ENCODE peak calls at places on chromosomes 12 and 14, in four cellular contexts. S is WTC11, C is T-cell, G is NCI-H345. L is an unnamed sample.

GRCh38 chr14:21068521-21069387 is 1.4 kb upstream of the ARHGEF40 start:
- DNase-seq in S (peak), C (peak), G (peak), L (peak)

GRCh38 chr14:69049675-69050074 is 70.6 kb upstream of the ACTN1 start:
- DNase-seq in S (no peak), C (no peak), G (no peak), L (no peak)

GRCh38 chr12:122276242-122276641 is 9.9 kb upstream of the VPS33A start:
- DNase-seq in S (no peak), C (no peak), G (no peak), L (no peak)

GRCh38 chr14:103067231-103067954 is 10.0 kb upstream of the CDC42BPB start:
- DNase-seq in S (no peak), C (no peak), G (no peak), L (no peak)

GRCh38 chr14:79809849-79810612 is 401.3 kb downstream of the DIO2 start:
- DNase-seq in S (no peak), C (no peak), G (peak), L (no peak)

GRCh38 chr14:25406818-25407217 is 356.9 kb upstream of the STXBP6 start:
- DNase-seq in S (peak), C (no peak), G (peak), L (peak)

GRCh38 chr12:10867381-10867780 is 16.7 kb downstream of the PRH1 start:
- DNase-seq in S (no peak), C (no peak), G (no peak), L (no peak)

GRCh38 chr12:32698285-32698684 is 19.2 kb downstream of the DNM1L start:
- DNase-seq in S (no peak), C (no peak), G (peak), L (peak)

GRCh38 chr12:57756406-57757341 is 1.8 kb downstream of the MARCHF9 start:
- DNase-seq in S (peak), C (peak), G (no peak), L (peak)

GRCh38 chr14:85252011-85252410 is 277.9 kb upstream of the FLRT2 start:
- DNase-seq in S (no peak), C (no peak), G (no peak), L (no peak)

GRCh38 chr12:30694412-30694955 is 1.2 kb downstream of the IPO8 start:
- DNase-seq in S (no peak), C (no peak), G (peak), L (peak)

GRCh38 chr14:96265387-96265786 is 9.4 kb downstream of the BDKRB1 start:
- DNase-seq in S (no peak), C (no peak), G (peak), L (no peak)

GRCh38 chr14:85702937-85703336 is 173.0 kb downstream of the FLRT2 start:
- DNase-seq in S (no peak), C (no peak), G (no peak), L (no peak)

GRCh38 chr12:54021432-54022013 is 6.7 kb upstream of the HOXC6 start:
- DNase-seq in S (peak), C (no peak), G (no peak), L (no peak)

GRCh38 chr14:44404021-44404420 is 103.1 kb downstream of the FSCB start:
- DNase-seq in S (no peak), C (no peak), G (peak), L (no peak)

GRCh38 chr14:24080888-24081738 is 9.8 kb downstream of the CPNE6 start:
- DNase-seq in S (peak), C (peak), G (peak), L (peak)

GRCh38 chr12:32889073-32889760 is 7.4 kb downstream of the PKP2 start:
- DNase-seq in S (no peak), C (no peak), G (no peak), L (no peak)

GRCh38 chr14:93719234-93719633 is 69.1 kb downstream of the PRIMA1 start:
- DNase-seq in S (no peak), C (no peak), G (no peak), L (no peak)

GRCh38 chr12:45268672-45269406 is 52.9 kb downstream of the ANO6 start:
- DNase-seq in S (no peak), C (no peak), G (no peak), L (peak)

GRCh38 chr12:89873745-89874144 is 165.1 kb upstream of the ATP2B1 start:
- DNase-seq in S (no peak), C (no peak), G (no peak), L (no peak)

L was measured in SHP77.